ENCODE peak calls at places on chromosomes 2 and 18, in five cellular contexts. K is activated B cell treated with CpG ODN at 0.5 μM for 24 hours; W is stimulated activated naive CD8-positive, alpha-beta T cell treated with anti-CD3 and anti-CD28 coated beads, Interleukin-15, amount 100 ng/mL, for 72 hours; L is central memory CD8-positive, alpha-beta T cell; E is heart left ventricle. B is an unnamed sample.

GRCh38 chr2:137449454-137449853 is 514.8 kb upstream of the HNMT start:
- ATAC-seq in W (no peak), L (no peak), K (no peak), E (no peak), B (no peak)

GRCh38 chr18:75238100-75238499 is 27.5 kb downstream of the TSHZ1 start:
- ATAC-seq in E (no peak), L (no peak), W (no peak), K (no peak), B (no peak)

GRCh38 chr2:177147093-177147694 is 65.4 kb upstream of the HNRNPA3 start:
- ATAC-seq in K (peak), W (peak), E (peak), L (no peak), B (peak)

GRCh38 chr18:9947248-9947647 is 33.4 kb downstream of the VAPA start:
- ATAC-seq in K (no peak), E (no peak), W (no peak), L (no peak), B (no peak)

GRCh38 chr2:85181093-85181685 is 48.0 kb downstream of the TCF7L1 start:
- ATAC-seq in W (no peak), E (peak), L (no peak), K (no peak), B (no peak)

GRCh38 chr2:10629819-10630532 is 59.8 kb downstream of the NOL10 start:
- ATAC-seq in E (no peak), W (no peak), L (no peak), K (no peak), B (no peak)

GRCh38 chr2:55901322-55901721 is 22.3 kb downstream of the EFEMP1 start:
- ATAC-seq in E (no peak), L (no peak), W (no peak), K (no peak), B (no peak)

GRCh38 chr2:6864938-6865345 is 765 bp downstream of the CMPK2 start:
- ATAC-seq in E (no peak), W (peak), K (peak), L (peak), B (peak)

GRCh38 chr2:200828104-200828503 is 16.4 kb downstream of the BZW1 start:
- ATAC-seq in L (no peak), K (no peak), W (no peak), E (no peak), B (no peak)

GRCh38 chr18:71899707-71900483 is 644.2 kb downstream of the CBLN2 start:
- ATAC-seq in L (no peak), K (no peak), W (peak), E (no peak), B (no peak)

GRCh38 chr2:48588745-48589144 is 28.9 kb upstream of the GTF2A1L start:
- ATAC-seq in E (no peak), K (no peak), W (no peak), L (no peak), B (no peak)

GRCh38 chr2:37636209-37637077 is 35.0 kb downstream of the CDC42EP3 start:
- ATAC-seq in E (no peak), K (peak), W (no peak), L (no peak), B (no peak)

GRCh38 chr2:46696966-46697829 is 217.8 kb downstream of the TMEM247 start:
- ATAC-seq in K (no peak), W (no peak), L (no peak), E (no peak), B (no peak)

GRCh38 chr2:195756218-195756941 is 99.4 kb downstream of the SLC39A10 start:
- ATAC-seq in W (no peak), L (no peak), E (no peak), K (no peak), B (no peak)

GRCh38 chr2:47719099-47719498 is 63.8 kb upstream of the MSH6 start:
- ATAC-seq in E (no peak), W (no peak), L (no peak), K (peak), B (peak)

GRCh38 chr2:125172181-125172580 is 1147.1 kb downstream of the CNTNAP5 start:
- ATAC-seq in E (no peak), K (no peak), W (no peak), L (no peak), B (no peak)

GRCh38 chr2:188610827-188611226 is 319.2 kb downstream of the GULP1 start:
- ATAC-seq in E (no peak), L (no peak), W (peak), K (no peak), B (no peak)

GRCh38 chr2:226031078-226031937 is 631.8 kb downstream of the NYAP2 start:
- ATAC-seq in L (no peak), K (no peak), E (peak), W (peak), B (peak)

GRCh38 chr2:48600204-48600813 is 17.3 kb upstream of the GTF2A1L start:
- ATAC-seq in K (no peak), W (no peak), E (peak), L (no peak), B (no peak)

GRCh38 chr18:58449366-58449935 is 179.4 kb downstream of the ALPK2 start:
- ATAC-seq in W (no peak), E (no peak), K (no peak), L (no peak), B (no peak)

GRCh38 chr2:1656961-1657841 is 87.1 kb downstream of the PXDN start:
- ATAC-seq in K (no peak), W (peak), E (no peak), L (no peak), B (no peak)

GRCh38 chr2:170965446-170966225 is 36.6 kb downstream of the GORASP2 start:
- ATAC-seq in W (no peak), K (no peak), L (no peak), E (no peak), B (no peak)

GRCh38 chr2:233189032-233189431 is 62.4 kb upstream of the ATG16L1 start:
- ATAC-seq in E (no peak), K (no peak), W (no peak), L (no peak), B (no peak)

GRCh38 chr18:61702007-61702406 is 190.8 kb downstream of the RNF152 start:
- ATAC-seq in L (no peak), W (no peak), E (peak), K (no peak), B (no peak)

GRCh38 chr2:229715895-229716507 is 1.6 kb upstream of the DNER start:
- ATAC-seq in L (no peak), K (no peak), W (no peak), E (no peak), B (no peak)

GRCh38 chr2:216857131-216857550 is 2.7 kb downstream of the TNP1 start:
- ATAC-seq in K (no peak), E (no peak), L (no peak), W (peak), B (peak)

GRCh38 chr2:173793649-173794565 is 171.3 kb downstream of the SP3 start:
- ATAC-seq in K (no peak), L (no peak), W (no peak), E (no peak), B (no peak)

B was measured in activated T-helper 17 cell treated with anti-CD3 and anti-CD28 coated beads, Interleukin-2, amount 50 U/mL, for 72 hours.